ENCODE peak calls at places on chromosome 14, in ten cellular contexts. Z is uterus, Y is IMR-90, M is prostate gland, Q is HCT116, C is transverse colon, W is Peyer's patch, F is ovary, L is adrenal gland, O is heart left ventricle. H is an unnamed sample. For H3K36me3, the result is how much of the 10 kb centered on the place peaks cover.

GRCh38 chr14:52272375-52272774 is 4.9 kb downstream of the PTGDR start:
- DNase-seq in Z (no peak), Y (peak), M (no peak), Q (peak), C (peak), W (no peak), F (no peak), L (no peak), O (no peak), H (no peak)

GRCh38 chr14:22338381-22338780 is 250.6 kb downstream of the DAD1 start:
- DNase-seq in Z (no peak), Y (no peak), M (no peak), Q (no peak), C (no peak), W (no peak), F (no peak), L (no peak), O (no peak), H (no peak)

GRCh38 chr14:65224799-65225198 is 122.5 kb upstream of the MAX start:
- DNase-seq in Z (no peak), Y (no peak), M (peak), Q (no peak), C (no peak), W (no peak), F (no peak), L (no peak), O (no peak), H (no peak)

GRCh38 chr14:75562048-75562447 is 16.4 kb upstream of the FLVCR2 start:
- DNase-seq in Z (no peak), Y (no peak), M (no peak), Q (no peak), C (no peak), W (no peak), F (no peak), L (no peak), O (no peak), H (no peak)

GRCh38 chr14:29016050-29016900 is 249.7 kb downstream of the FOXG1 start:
- DNase-seq in Z (peak), Y (peak), M (no peak), Q (no peak), C (no peak), W (no peak), F (peak), L (no peak), O (no peak), H (no peak)

GRCh38 chr14:33363687-33364086 is 425.0 kb downstream of the NPAS3 start:
- DNase-seq in Z (no peak), Y (no peak), M (no peak), Q (no peak), C (no peak), W (no peak), F (no peak), L (no peak), O (no peak), H (no peak)

GRCh38 chr14:33062881-33063280 is 124.2 kb downstream of the NPAS3 start:
- DNase-seq in Z (no peak), Y (no peak), M (no peak), Q (no peak), C (no peak), W (no peak), F (no peak), L (no peak), O (no peak), H (no peak)

GRCh38 chr14:56501909-56502530 is 77.6 kb upstream of the TMEM260 start:
- DNase-seq in Z (no peak), Y (no peak), M (no peak), Q (no peak), C (no peak), W (no peak), F (no peak), L (no peak), O (no peak), H (no peak)

GRCh38 chr14:97143456-97143855 is 346.3 kb downstream of the VRK1 start:
- DNase-seq in Z (no peak), Y (no peak), M (no peak), Q (no peak), C (no peak), W (no peak), F (no peak), L (no peak), O (no peak), H (no peak)

GRCh38 chr14:97129639-97130038 is 332.5 kb downstream of the VRK1 start:
- DNase-seq in Z (no peak), Y (no peak), M (no peak), Q (no peak), C (no peak), W (no peak), F (no peak), L (no peak), O (no peak), H (no peak)

GRCh38 chr14:32559048-32559447 is 229.9 kb downstream of the AKAP6 start:
- DNase-seq in Z (no peak), Y (peak), M (no peak), Q (no peak), C (no peak), W (no peak), F (no peak), L (no peak), O (no peak), H (no peak)

GRCh38 chr14:36477266-36477665 is 42.8 kb downstream of the NKX2-1 start:
- DNase-seq in Z (no peak), Y (no peak), M (no peak), Q (no peak), C (no peak), W (no peak), F (no peak), L (no peak), O (no peak), H (no peak)

GRCh38 chr14:65109357-65109756 is 7.0 kb upstream of the MAX start:
- DNase-seq in Z (no peak), Y (no peak), M (no peak), Q (no peak), C (no peak), W (no peak), F (no peak), L (no peak), O (no peak), H (no peak)

GRCh38 chr14:49923881-49924280 is 31.0 kb downstream of the ARF6 start:
- DNase-seq in Z (no peak), Y (no peak), M (no peak), Q (no peak), C (no peak), W (no peak), F (no peak), L (no peak), O (no peak), H (no peak)

GRCh38 chr14:78697341-78697740 is 527.2 kb downstream of the NRXN3 start:
- DNase-seq in Z (no peak), Y (peak), M (no peak), Q (peak), C (no peak), W (no peak), F (no peak), L (no peak), O (no peak), H (no peak)

GRCh38 chr14:89891055-89891454 is 63.5 kb downstream of the EFCAB11 start:
- DNase-seq in Z (no peak), Y (no peak), M (no peak), Q (no peak), C (no peak), W (no peak), F (no peak), L (no peak), O (no peak), H (no peak)

GRCh38 chr14:57533214-57533613 is 39.6 kb upstream of the CCDC198 start:
- DNase-seq in Z (no peak), Y (no peak), M (no peak), Q (peak), C (no peak), W (no peak), F (no peak), L (no peak), O (no peak), H (no peak)

GRCh38 chr14:56189306-56189705 is 71.1 kb downstream of the PELI2 start:
- DNase-seq in Z (no peak), Y (peak), M (no peak), Q (no peak), C (no peak), W (no peak), F (no peak), L (no peak), O (no peak), H (no peak)

GRCh38 chr14:79011091-79011919 is 841.1 kb downstream of the NRXN3 start:
- DNase-seq in Z (no peak), Y (peak), M (peak), Q (no peak), C (no peak), W (no peak), F (no peak), L (no peak), O (no peak), H (no peak)

GRCh38 chr14:74465335-74465734 is 27.8 kb downstream of the NPC2 start:
- DNase-seq in Z (no peak), Y (no peak), M (no peak), Q (no peak), C (no peak), W (no peak), F (no peak), L (no peak), O (no peak), H (no peak)

GRCh38 chr14:74472590-74472989 is 20.5 kb downstream of the NPC2 start:
- DNase-seq in Z (no peak), Y (no peak), M (no peak), Q (no peak), C (no peak), W (no peak), F (no peak), L (no peak), O (no peak), H (no peak)

GRCh38 chr14:74474376-74474775 is 18.7 kb downstream of the NPC2 start:
- DNase-seq in Z (no peak), Y (no peak), M (no peak), Q (no peak), C (no peak), W (no peak), F (no peak), L (no peak), O (no peak), H (peak)

GRCh38 chr14:74468513-74468912 is 24.6 kb downstream of the NPC2 start:
- DNase-seq in Z (no peak), Y (no peak), M (no peak), Q (no peak), C (no peak), W (no peak), F (no peak), L (no peak), O (no peak), H (no peak)

DNA sequence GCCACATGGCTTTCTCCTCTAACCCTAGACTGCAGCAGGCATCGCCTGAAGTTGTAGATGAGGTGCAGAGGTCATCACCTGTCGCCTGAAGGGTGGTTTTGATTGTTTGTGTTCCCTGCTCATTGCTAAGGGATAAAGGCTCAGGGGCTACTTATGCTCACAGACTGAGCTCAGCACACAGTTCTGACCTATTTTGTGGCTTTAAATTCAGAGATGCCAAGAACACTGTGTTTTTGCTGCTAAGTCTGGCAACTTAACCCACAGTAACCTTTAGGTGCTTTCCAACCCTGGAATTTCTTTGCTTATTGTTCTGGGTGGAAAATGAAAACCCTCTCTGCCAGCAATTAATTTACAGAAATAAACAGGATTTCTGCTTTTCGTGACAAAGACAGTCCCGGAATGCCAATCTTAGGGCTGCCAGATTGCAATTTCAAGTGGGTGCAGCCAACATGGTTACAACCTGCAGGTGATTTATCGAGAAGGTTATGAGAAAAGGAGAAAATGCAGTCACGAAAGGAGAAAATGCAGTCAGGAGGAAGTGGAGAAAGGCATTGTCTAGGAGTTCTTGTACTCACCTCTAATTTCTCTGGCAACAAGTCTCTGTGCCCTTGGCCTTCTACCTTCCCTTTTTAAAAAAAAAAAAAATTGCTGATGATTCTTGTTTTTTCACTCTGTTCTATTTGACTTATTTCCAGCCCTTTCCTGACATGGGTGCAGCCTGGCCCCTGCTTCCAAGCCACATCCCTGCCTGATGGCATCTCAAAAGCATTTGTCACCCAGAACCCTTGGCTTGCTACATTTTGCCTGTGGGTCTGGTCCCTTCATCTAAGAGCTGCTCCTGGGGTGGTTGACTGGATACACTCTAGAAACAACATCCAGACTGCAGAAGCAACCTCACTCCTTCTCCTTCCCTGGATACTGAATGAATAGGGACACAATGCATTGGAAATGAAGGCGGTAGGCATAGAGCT is 23.3 kb downstream of the NPC2 start:
- DNase-seq in Z (no peak), Y (no peak), M (no peak), Q (no peak), C (no peak), W (no peak), F (no peak), L (no peak), O (no peak), H (no peak)
- TF ChIP-seq POLR2A in Z (no peak), Y (no peak), M (no peak), Q (no peak), C (no peak), W (no peak), F (no peak), L (no peak), O (no peak), H (no peak)

GRCh38 chr14:59429798-59430197 is 35.4 kb downstream of the GPR135 start:
- DNase-seq in Z (no peak), Y (no peak), M (no peak), Q (no peak), C (no peak), W (no peak), F (no peak), L (no peak), O (no peak), H (no peak)

GRCh38 chr14:59424707-59425106 is 40.5 kb downstream of the GPR135 start:
- DNase-seq in Z (peak), Y (no peak), M (no peak), Q (no peak), C (no peak), W (no peak), F (peak), L (peak), O (peak), H (peak)

GRCh38 chr14:59425322-59425945 is 39.7 kb downstream of the GPR135 start:
- DNase-seq in Z (peak), Y (peak), M (no peak), Q (no peak), C (no peak), W (no peak), F (no peak), L (no peak), O (no peak), H (no peak)

GRCh38 chr14:59427653-59428578 is 37.3 kb downstream of the GPR135 start:
- DNase-seq in Z (peak), Y (no peak), M (no peak), Q (no peak), C (no peak), W (no peak), F (peak), L (peak), O (peak), H (peak)

GRCh38 chr14:59428581-59429012 is 36.6 kb downstream of the GPR135 start:
- DNase-seq in Z (no peak), Y (peak), M (no peak), Q (no peak), C (no peak), W (no peak), F (no peak), L (no peak), O (no peak), H (no peak)
- TF ChIP-seq CTCF in Z (peak), Y (peak), M (no peak), Q (peak), C (no peak), W (peak), F (peak), L (no peak), O (peak), H (no peak)

DNA sequence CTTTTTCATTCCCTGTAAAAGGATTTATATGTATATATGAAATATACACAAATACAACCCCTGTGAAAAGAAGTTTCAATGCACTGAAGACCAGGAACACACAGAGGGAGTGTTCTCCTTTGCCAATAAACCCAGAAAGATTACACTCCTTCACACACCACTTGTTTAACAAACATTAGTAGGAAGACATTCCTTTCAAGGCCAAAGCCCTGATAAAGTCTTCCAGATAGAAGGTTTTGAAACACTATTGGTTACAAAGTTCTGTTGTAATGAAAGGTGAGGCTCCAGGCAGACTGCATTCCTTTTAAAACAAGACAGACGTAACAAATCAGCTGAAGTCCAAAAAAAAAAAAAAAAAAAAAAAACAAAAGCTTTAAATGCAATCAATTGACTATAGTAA is 81.0 kb downstream of the PTPN21 start:
- DNase-seq in Z (no peak), Y (peak), M (no peak), Q (no peak), C (no peak), W (no peak), F (no peak), L (no peak), O (no peak), H (no peak)
- H3K36me3 ChIP-seq in Z (under half), Y (under half), M (under half), Q (under half), C (under half), W (under half), F (under half), L (under half), O (under half), H (under half)

DNA sequence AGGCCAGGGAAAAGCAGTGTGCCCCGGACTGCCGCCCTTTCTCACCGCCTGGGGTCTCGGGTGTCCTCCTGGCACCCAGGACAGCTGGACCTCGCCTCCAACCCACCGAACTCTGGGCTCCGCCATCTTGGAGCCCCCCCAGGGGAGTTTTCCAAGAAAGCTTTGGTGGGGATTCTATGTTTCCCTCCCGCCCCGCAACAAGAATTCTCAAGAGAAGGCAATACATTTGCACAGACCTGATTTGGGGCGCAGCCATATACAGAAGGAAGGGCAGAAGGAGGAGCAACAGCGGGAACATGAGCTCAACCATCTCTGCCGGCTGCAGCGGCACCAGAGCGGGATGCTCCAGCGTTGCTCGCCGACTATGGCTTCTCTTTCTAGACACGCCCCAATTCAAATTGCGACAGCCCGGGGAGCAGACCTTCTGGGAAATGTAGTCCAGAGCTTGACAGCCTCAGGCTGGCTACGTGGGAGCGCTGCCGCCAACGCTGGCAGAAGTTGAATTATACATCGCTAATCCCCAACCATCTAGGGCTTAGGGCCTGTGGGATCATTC is at the start of gene RDH11:
- DNase-seq in Z (peak), Y (peak), M (peak), Q (peak), C (peak), W (peak), F (peak), L (peak), O (peak), H (peak)
- TF ChIP-seq POLR2A in Z (peak), Y (peak), M (peak), Q (peak), C (peak), W (peak), F (peak), L (peak), O (no peak), H (peak)

GRCh38 chr14:77547512-77547911 is 48.9 kb upstream of the ISM2 start:
- DNase-seq in Z (no peak), Y (no peak), M (no peak), Q (no peak), C (no peak), W (no peak), F (no peak), L (no peak), O (no peak), H (no peak)
- TF ChIP-seq CTCF in Z (no peak), Y (no peak), M (no peak), Q (peak), C (no peak), W (no peak), F (no peak), L (no peak), O (no peak), H (no peak)

DNA sequence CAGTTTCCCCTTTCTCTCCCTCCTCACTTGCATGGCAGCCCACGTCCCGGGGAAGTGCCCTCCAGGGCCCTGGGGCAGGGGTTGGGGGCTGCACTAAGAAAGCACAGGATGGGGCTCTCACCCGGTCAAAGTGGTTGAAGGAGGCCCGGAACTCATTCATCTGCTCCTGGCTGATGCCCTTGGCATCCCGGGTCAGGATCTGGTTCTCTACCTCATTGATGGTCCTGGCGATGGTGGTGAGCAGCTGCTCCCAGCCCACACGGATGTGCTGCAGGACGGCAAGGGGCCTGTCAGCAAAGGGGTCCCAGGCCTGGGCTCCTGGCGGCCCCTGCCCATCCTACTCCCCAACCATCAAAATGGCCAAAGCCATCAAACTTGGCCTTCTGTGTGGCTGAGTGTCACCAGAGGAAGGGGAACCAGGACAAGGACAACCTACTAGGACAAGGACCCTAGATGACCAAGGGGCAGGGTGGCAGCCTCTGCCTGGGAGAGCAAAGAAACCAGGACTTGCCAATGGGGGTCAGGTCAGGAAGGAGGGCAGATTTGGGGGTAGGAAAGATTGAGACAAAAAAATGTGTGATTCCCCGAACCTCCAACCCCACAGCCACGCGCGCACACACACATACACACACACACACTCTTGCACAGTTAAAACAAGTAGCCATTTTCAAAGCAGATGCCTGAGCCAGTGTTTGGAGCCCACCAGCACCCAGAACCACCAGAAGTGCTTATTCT is 87.1 kb upstream of the ZFP36L1 start:
- DNase-seq in Z (no peak), Y (no peak), M (no peak), Q (no peak), C (no peak), W (no peak), F (no peak), L (no peak), O (no peak), H (no peak)
- H3K36me3 ChIP-seq in Z (under half), Y (half or more), M (under half), Q (under half), C (half or more), W (under half), F (under half), L (under half), O (half or more), H (under half)

GRCh38 chr14:25620515-25620914 is 570.6 kb upstream of the STXBP6 start:
- DNase-seq in Z (no peak), Y (no peak), M (no peak), Q (no peak), C (no peak), W (no peak), F (no peak), L (no peak), O (no peak), H (no peak)

GRCh38 chr14:25615174-25615573 is 565.2 kb upstream of the STXBP6 start:
- DNase-seq in Z (no peak), Y (no peak), M (no peak), Q (no peak), C (no peak), W (no peak), F (no peak), L (no peak), O (no peak), H (no peak)
- TF ChIP-seq POLR2A in Z (no peak), Y (no peak), M (no peak), Q (no peak), C (no peak), W (no peak), F (no peak), L (no peak), O (no peak), H (no peak)

H was measured in gastrocnemius medialis.